ENCODE peak calls at places on chromosomes 16 and 17, in ten cellular contexts. P is T-helper 17 cell; G is hippocampal formation; V is thyroid gland; J is NCI-H69; Q is activated T-helper 2 cell treated with anti-CD3 and anti-CD28 coated beads, Interferon-gamma antibody, Interleukin-2, Interleukin-4, amounts not matched to agents 10 μg/mL and 5 μg/mL and 100 μg/mL, durations not matched to agents 14 hours and 24 hours and 36 hours; T is NCI-H2029; I is putamen; F is NCI-H1105; A is OCI-LY7. S is an unnamed sample.

GRCh38 chr17:34980353-34980680 is at the start of gene LIG3:
- DNase-seq in F (peak), J (peak), V (peak), I (peak), Q (peak), P (peak), A (peak), T (peak), G (peak), S (peak)

GRCh38 chr16:88897696-88898425 is 31.4 kb upstream of the PABPN1L start:
- DNase-seq in G (no peak), P (no peak), Q (no peak), J (no peak), T (no peak), I (no peak), A (no peak), V (no peak), F (no peak), S (no peak)

GRCh38 chr16:84699147-84699711 is 571 bp upstream of the USP10 start:
- DNase-seq in T (no peak), A (no peak), P (no peak), Q (no peak), G (no peak), F (no peak), J (peak), V (peak), I (peak), S (no peak)

GRCh38 chr17:53950207-53950857 is 127.6 kb downstream of the KIF2B start:
- DNase-seq in F (no peak), G (no peak), T (no peak), V (no peak), J (no peak), Q (no peak), A (peak), P (no peak), I (no peak), S (no peak)

GRCh38 chr16:70740919-70741778 is 55.3 kb upstream of the MTSS2 start:
- DNase-seq in Q (no peak), P (no peak), G (no peak), A (no peak), V (no peak), F (no peak), J (no peak), T (no peak), I (no peak), S (no peak)

GRCh38 chr16:88413231-88413630 is 30.5 kb downstream of the ZNF469 start:
- DNase-seq in A (no peak), V (no peak), P (no peak), G (no peak), I (no peak), Q (no peak), T (no peak), F (no peak), J (no peak), S (no peak)

GRCh38 chr17:1440921-1441320 is 15.1 kb downstream of the CRK start:
- DNase-seq in T (no peak), V (no peak), A (no peak), I (no peak), F (no peak), Q (no peak), G (no peak), J (no peak), P (no peak), S (no peak)

GRCh38 chr16:79509221-79509631 is 91.3 kb downstream of the MAF start:
- DNase-seq in I (peak), J (peak), G (peak), T (peak), V (peak), Q (no peak), F (peak), P (no peak), A (no peak), S (no peak)

GRCh38 chr17:45276031-45276430 is 14.1 kb upstream of the SPATA32 start:
- DNase-seq in V (no peak), P (no peak), G (no peak), J (no peak), A (no peak), F (no peak), Q (no peak), I (no peak), T (no peak), S (no peak)

GRCh38 chr17:39084558-39084957 is 66.9 kb downstream of the PLXDC1 start:
- DNase-seq in T (no peak), V (no peak), F (no peak), Q (no peak), G (no peak), J (no peak), A (no peak), P (no peak), I (no peak), S (no peak)

GRCh38 chr17:16820161-16820877 is 130.3 kb downstream of the CCDC144A start:
- DNase-seq in Q (no peak), A (no peak), P (no peak), V (no peak), T (no peak), G (no peak), F (no peak), J (no peak), I (no peak), S (no peak)

S was measured in GM12878.